ENCODE peak calls at places on chromosomes 12 and 14, in six cellular contexts. X is PC-3; L is small intestine; I is HuH-7; R is upper lobe of right lung; K is activated CD8-positive, alpha-beta T cell treated with anti-CD3 and anti-CD28 coated beads, Interleukin-2, amount 10 ng/mL, durations not matched to agents 7 days and 5 days. U is an unnamed sample.

GRCh38 chr12:91877022-91877421 is 268.6 kb downstream of the BTG1 start:
- DNase-seq in X (no peak), L (peak), I (no peak), R (peak), K (peak), U (peak)

GRCh38 chr14:70254476-70254961 is 65.8 kb upstream of the SLC8A3 start:
- DNase-seq in X (peak), L (peak), I (peak), R (peak), K (no peak), U (peak)

GRCh38 chr14:50040401-50040775 is 76.0 kb downstream of the VCPKMT start:
- DNase-seq in X (peak), L (peak), I (no peak), R (no peak), K (peak), U (peak)

GRCh38 chr12:62738611-62739010 is 196.3 kb downstream of the PPM1H start:
- DNase-seq in X (no peak), L (no peak), I (no peak), R (no peak), K (no peak), U (no peak)

GRCh38 chr12:124162151-124163110 is 132.5 kb upstream of the RFLNA start:
- DNase-seq in X (peak), L (peak), I (no peak), R (no peak), K (peak), U (peak)

GRCh38 chr12:98653866-98654493 is 8.9 kb downstream of the APAF1 start:
- DNase-seq in X (peak), L (peak), I (peak), R (no peak), K (peak), U (peak)

GRCh38 chr14:100900837-100901390 is 2.6 kb downstream of the RTL1 start:
- DNase-seq in X (peak), L (peak), I (peak), R (no peak), K (peak), U (peak)

GRCh38 chr14:45332360-45332988 is 79.5 kb upstream of the MIS18BP1 start:
- DNase-seq in X (no peak), L (no peak), I (no peak), R (no peak), K (no peak), U (no peak)

GRCh38 chr12:643478-644292 is 19.6 kb downstream of the NINJ2 start:
- DNase-seq in X (no peak), L (peak), I (peak), R (peak), K (peak), U (no peak)

GRCh38 chr12:9773216-9773877 is 12.6 kb upstream of the CD69 start:
- DNase-seq in X (no peak), L (peak), I (no peak), R (no peak), K (no peak), U (no peak)

GRCh38 chr14:36233217-36233616 is 56.7 kb upstream of the PTCSC3 start:
- DNase-seq in X (no peak), L (no peak), I (no peak), R (no peak), K (no peak), U (no peak)

GRCh38 chr12:52293926-52294325 is 2.6 kb upstream of the KRT81 start:
- DNase-seq in X (no peak), L (no peak), I (no peak), R (no peak), K (no peak), U (no peak)

GRCh38 chr14:88384653-88385205 is 728 bp upstream of the SPATA7 start:
- DNase-seq in X (peak), L (no peak), I (no peak), R (no peak), K (no peak), U (peak)

GRCh38 chr12:52032431-52032796 is 18.8 kb upstream of the NR4A1 start:
- DNase-seq in X (peak), L (peak), I (no peak), R (no peak), K (no peak), U (peak)

GRCh38 chr12:19752712-19753111 is 313.4 kb downstream of the AEBP2 start:
- DNase-seq in X (no peak), L (no peak), I (no peak), R (no peak), K (no peak), U (peak)

GRCh38 chr14:79074501-79074900 is 904.3 kb downstream of the NRXN3 start:
- DNase-seq in X (peak), L (no peak), I (no peak), R (no peak), K (no peak), U (no peak)

GRCh38 chr14:53376064-53376463 is 222.9 kb upstream of the DDHD1 start:
- DNase-seq in X (no peak), L (no peak), I (no peak), R (no peak), K (no peak), U (no peak)

GRCh38 chr12:94513527-94513926 is 53.9 kb upstream of the CEP83 start:
- DNase-seq in X (no peak), L (no peak), I (no peak), R (no peak), K (no peak), U (no peak)

GRCh38 chr12:122876724-122877123 is 19.2 kb downstream of the VPS37B start:
- DNase-seq in X (no peak), L (no peak), I (no peak), R (no peak), K (no peak), U (no peak)